ENCODE peak calls at places on chromosomes 2 and 18, in seven cellular contexts. One of them, this sample, is unnamed.

GRCh38 chr18:31555971-31556747 is 35.5 kb upstream of the TTR start:
- DNase-seq in HepG2: peak; percentile 58
- DNase-seq in H1: no peak
- DNase-seq in K562: peak; percentile 60
- DNase-seq in GM12878: peak; percentile 39
- DNase-seq in HCT116: peak; percentile 71
- DNase-seq in SK-N-SH: peak; percentile 44
- DNase-seq in this sample: peak; percentile 70

GRCh38 chr2:195620499-195620898 is 36.5 kb upstream of the SLC39A10 start:
- DNase-seq in HepG2: no peak
- DNase-seq in H1: no peak
- DNase-seq in HCT116: no peak
- DNase-seq in SK-N-SH: no peak
- DNase-seq in K562: no peak
- DNase-seq in GM12878: no peak
- DNase-seq in this sample: no peak

GRCh38 chr2:230974096-230974913 is 21.6 kb upstream of the SPATA3 start:
- DNase-seq in SK-N-SH: no peak
- DNase-seq in HCT116: no peak
- DNase-seq in K562: no peak
- DNase-seq in GM12878: peak; percentile 94
- DNase-seq in HepG2: no peak
- DNase-seq in H1: no peak
- DNase-seq in this sample: no peak

GRCh38 chr18:42977982-42978595 is 137.4 kb downstream of the RIT2 start:
- DNase-seq in K562: no peak
- DNase-seq in GM12878: no peak
- DNase-seq in SK-N-SH: no peak
- DNase-seq in HepG2: no peak
- DNase-seq in H1: no peak
- DNase-seq in HCT116: no peak
- DNase-seq in this sample: no peak

GRCh38 chr2:69955029-69955428 is 6.4 kb downstream of the ASPRV1 start:
- DNase-seq in H1: no peak
- DNase-seq in SK-N-SH: no peak
- DNase-seq in HepG2: peak; percentile 26
- DNase-seq in GM12878: no peak
- DNase-seq in HCT116: no peak
- DNase-seq in K562: no peak
- DNase-seq in this sample: no peak

GRCh38 chr18:34738173-34738894 is 28.2 kb downstream of the DTNA start:
- DNase-seq in SK-N-SH: no peak
- DNase-seq in HepG2: peak; percentile 39
- DNase-seq in HCT116: no peak
- DNase-seq in GM12878: no peak
- DNase-seq in H1: no peak
- DNase-seq in K562: no peak
- DNase-seq in this sample: no peak

GRCh38 chr2:201357216-201357615 is at the start of gene FLACC1:
- DNase-seq in HepG2: peak; percentile 56
- DNase-seq in HCT116: peak; percentile 42
- DNase-seq in GM12878: no peak
- DNase-seq in SK-N-SH: peak; percentile 22
- DNase-seq in K562: no peak
- DNase-seq in H1: no peak
- DNase-seq in this sample: peak; percentile 67

GRCh38 chr18:27713727-27714080 is 463.2 kb downstream of the CDH2 start:
- DNase-seq in H1: no peak
- DNase-seq in HCT116: no peak
- DNase-seq in HepG2: no peak
- DNase-seq in GM12878: no peak
- DNase-seq in K562: no peak
- DNase-seq in SK-N-SH: no peak
- DNase-seq in this sample: no peak

GRCh38 chr2:71716697-71717624 is 263.6 kb downstream of the DYSF start:
- DNase-seq in HCT116: peak; percentile 10
- DNase-seq in GM12878: no peak
- DNase-seq in HepG2: peak; percentile 78
- DNase-seq in SK-N-SH: no peak
- DNase-seq in K562: no peak
- DNase-seq in H1: no peak
- DNase-seq in this sample: no peak

GRCh38 chr2:23698733-23699391 is 228.1 kb downstream of the ATAD2B start:
- DNase-seq in GM12878: no peak
- DNase-seq in HepG2: no peak
- DNase-seq in H1: no peak
- DNase-seq in SK-N-SH: peak; percentile 83
- DNase-seq in K562: no peak
- DNase-seq in HCT116: no peak
- DNase-seq in this sample: no peak

GRCh38 chr2:200483729-200484198 is 26.1 kb downstream of the KCTD18 start:
- DNase-seq in K562: peak; percentile 15
- DNase-seq in SK-N-SH: peak; percentile 34
- DNase-seq in GM12878: no peak
- DNase-seq in HepG2: peak; percentile 64
- DNase-seq in H1: peak; percentile 57
- DNase-seq in HCT116: peak; percentile 27
- DNase-seq in this sample: peak; percentile 13

GRCh38 chr2:130963058-130963848 is 126.5 kb downstream of the ARHGEF4 start:
- DNase-seq in HCT116: no peak
- DNase-seq in HepG2: no peak
- DNase-seq in K562: no peak
- DNase-seq in SK-N-SH: peak; percentile 81
- DNase-seq in GM12878: no peak
- DNase-seq in H1: no peak
- DNase-seq in this sample: no peak

GRCh38 chr2:39741871-39742270 is 37.2 kb downstream of the THUMPD2 start:
- DNase-seq in SK-N-SH: no peak
- DNase-seq in H1: no peak
- DNase-seq in GM12878: no peak
- DNase-seq in HCT116: no peak
- DNase-seq in HepG2: no peak
- DNase-seq in K562: no peak
- DNase-seq in this sample: no peak
- TF ChIP-seq JUND in SK-N-SH: no peak
- TF ChIP-seq JUND in H1: no peak
- TF ChIP-seq JUND in GM12878: no peak
- TF ChIP-seq JUND in HCT116: no peak
- TF ChIP-seq JUND in HepG2: no peak
- TF ChIP-seq JUND in K562: no peak
- TF ChIP-seq JUND in this sample: no peak

GRCh38 chr2:156445311-156446218 is 9.4 kb downstream of the GPD2 start:
- DNase-seq in GM12878: no peak
- DNase-seq in HepG2: no peak
- DNase-seq in HCT116: no peak
- DNase-seq in K562: no peak
- DNase-seq in SK-N-SH: no peak
- DNase-seq in H1: no peak
- DNase-seq in this sample: no peak
- TF ChIP-seq JUND in GM12878: no peak
- TF ChIP-seq JUND in HepG2: no peak
- TF ChIP-seq JUND in HCT116: peak; percentile 30
- TF ChIP-seq JUND in K562: no peak
- TF ChIP-seq JUND in SK-N-SH: no peak
- TF ChIP-seq JUND in H1: no peak
- TF ChIP-seq JUND in this sample: no peak

GRCh38 chr2:222577341-222577740 is 78.6 kb downstream of the FARSB start:
- DNase-seq in SK-N-SH: no peak
- DNase-seq in GM12878: no peak
- DNase-seq in H1: no peak
- DNase-seq in HCT116: no peak
- DNase-seq in K562: no peak
- DNase-seq in HepG2: no peak
- DNase-seq in this sample: no peak

GRCh38 chr2:222582931-222583330 is 73.0 kb downstream of the FARSB start:
- DNase-seq in HCT116: no peak
- DNase-seq in H1: no peak
- DNase-seq in HepG2: peak; percentile 23
- DNase-seq in GM12878: no peak
- DNase-seq in SK-N-SH: no peak
- DNase-seq in K562: no peak
- DNase-seq in this sample: no peak
- TF ChIP-seq JUND in HCT116: no peak
- TF ChIP-seq JUND in H1: no peak
- TF ChIP-seq JUND in HepG2: no peak
- TF ChIP-seq JUND in GM12878: no peak
- TF ChIP-seq JUND in SK-N-SH: no peak
- TF ChIP-seq JUND in K562: no peak
- TF ChIP-seq JUND in this sample: no peak

GRCh38 chr2:160747771-160748170 is 254.2 kb upstream of the RBMS1 start:
- DNase-seq in HCT116: no peak
- DNase-seq in K562: no peak
- DNase-seq in HepG2: no peak
- DNase-seq in SK-N-SH: no peak
- DNase-seq in H1: no peak
- DNase-seq in GM12878: no peak
- DNase-seq in this sample: no peak
- TF ChIP-seq JUND in HCT116: no peak
- TF ChIP-seq JUND in K562: no peak
- TF ChIP-seq JUND in HepG2: no peak
- TF ChIP-seq JUND in SK-N-SH: peak; percentile 96
- TF ChIP-seq JUND in H1: no peak
- TF ChIP-seq JUND in GM12878: no peak
- TF ChIP-seq JUND in this sample: no peak

GRCh38 chr2:120397362-120397811 is 51.5 kb downstream of the INHBB start:
- DNase-seq in HCT116: no peak
- DNase-seq in K562: no peak
- DNase-seq in H1: no peak
- DNase-seq in SK-N-SH: no peak
- DNase-seq in HepG2: peak; percentile 74
- DNase-seq in GM12878: no peak
- DNase-seq in this sample: peak; percentile 69

GRCh38 chr2:120399889-120400240 is 53.9 kb downstream of the INHBB start:
- DNase-seq in H1: no peak
- DNase-seq in GM12878: no peak
- DNase-seq in HCT116: no peak
- DNase-seq in K562: no peak
- DNase-seq in HepG2: no peak
- DNase-seq in SK-N-SH: no peak
- DNase-seq in this sample: no peak

GRCh38 chr2:120396519-120397361 is 50.8 kb downstream of the INHBB start:
- DNase-seq in SK-N-SH: no peak
- DNase-seq in GM12878: no peak
- DNase-seq in HepG2: no peak
- DNase-seq in HCT116: no peak
- DNase-seq in H1: no peak
- DNase-seq in K562: no peak
- DNase-seq in this sample: no peak

GRCh38 chr2:120398961-120399888 is 53.3 kb downstream of the INHBB start:
- DNase-seq in K562: peak; percentile 27
- DNase-seq in GM12878: no peak
- DNase-seq in HCT116: peak; percentile 41
- DNase-seq in HepG2: peak; percentile 98
- DNase-seq in H1: no peak
- DNase-seq in SK-N-SH: no peak
- DNase-seq in this sample: peak; percentile 75

GRCh38 chr2:120398051-120398960 is 52.4 kb downstream of the INHBB start:
- DNase-seq in GM12878: no peak
- DNase-seq in SK-N-SH: no peak
- DNase-seq in HepG2: no peak
- DNase-seq in K562: no peak
- DNase-seq in HCT116: no peak
- DNase-seq in H1: no peak
- DNase-seq in this sample: peak; percentile 94
- TF ChIP-seq JUND in GM12878: no peak
- TF ChIP-seq JUND in SK-N-SH: no peak
- TF ChIP-seq JUND in HepG2: no peak
- TF ChIP-seq JUND in K562: no peak
- TF ChIP-seq JUND in HCT116: no peak
- TF ChIP-seq JUND in H1: no peak
- TF ChIP-seq JUND in this sample: peak; percentile 88

DNA sequence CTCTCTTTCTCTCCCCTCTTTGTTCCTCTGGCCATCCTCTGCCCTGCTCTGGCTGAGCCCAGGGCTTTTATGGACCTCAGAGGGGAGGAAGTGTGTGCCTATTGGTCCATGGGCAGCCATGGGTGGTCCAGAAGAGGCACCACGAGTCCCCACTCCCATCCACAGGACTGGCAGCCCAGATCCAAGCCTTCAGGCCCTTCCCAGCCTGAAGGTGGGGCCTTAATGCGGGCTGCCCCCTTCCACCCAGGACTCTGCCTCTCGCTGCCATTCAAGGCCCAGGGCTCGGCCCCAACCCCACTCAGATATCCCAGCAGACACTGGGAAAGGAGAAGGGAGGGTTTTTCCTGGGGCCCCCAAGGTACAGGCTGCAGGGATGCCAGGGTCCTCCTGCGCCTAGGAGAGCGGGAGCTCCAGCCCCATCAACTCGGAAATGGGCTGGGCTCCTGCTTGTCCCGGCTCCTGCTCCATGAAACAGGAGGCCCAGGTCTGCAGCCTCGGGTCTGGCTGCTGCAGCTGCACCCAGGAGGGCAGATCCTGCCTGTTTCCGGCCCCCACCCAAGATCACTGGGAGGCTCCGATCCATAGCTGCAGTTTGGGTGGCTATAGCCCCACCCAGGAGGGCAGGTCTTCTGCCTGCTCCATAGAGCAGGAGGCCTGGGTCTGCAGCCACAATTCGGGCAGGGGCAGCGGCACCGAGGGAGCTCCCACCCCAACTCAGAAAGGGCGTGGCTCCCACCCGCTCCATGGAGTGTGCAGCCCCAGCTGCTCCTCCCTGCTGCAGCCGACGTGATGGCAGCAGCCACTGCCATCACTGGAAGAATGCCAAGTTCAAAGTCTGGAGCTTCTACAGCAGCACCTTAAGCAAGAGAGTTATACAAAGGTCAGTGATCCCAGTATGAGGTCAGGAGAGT is 116.6 kb upstream of the RBBP8 start:
- DNase-seq in SK-N-SH: no peak
- DNase-seq in HepG2: peak; percentile 32
- DNase-seq in GM12878: no peak
- DNase-seq in H1: no peak
- DNase-seq in K562: no peak
- DNase-seq in HCT116: no peak
- DNase-seq in this sample: no peak
- TF ChIP-seq JUND in SK-N-SH: no peak
- TF ChIP-seq JUND in HepG2: no peak
- TF ChIP-seq JUND in GM12878: no peak
- TF ChIP-seq JUND in H1: no peak
- TF ChIP-seq JUND in K562: no peak
- TF ChIP-seq JUND in HCT116: no peak
- TF ChIP-seq JUND in this sample: no peak

GRCh38 chr2:27489118-27489497 is 435 bp downstream of the IFT172 start:
- DNase-seq in K562: no peak
- DNase-seq in H1: no peak
- DNase-seq in HepG2: peak; percentile 44
- DNase-seq in SK-N-SH: peak; percentile 36
- DNase-seq in HCT116: peak; percentile 1
- DNase-seq in GM12878: no peak
- DNase-seq in this sample: no peak
- TF ChIP-seq JUND in K562: no peak
- TF ChIP-seq JUND in H1: no peak
- TF ChIP-seq JUND in HepG2: no peak
- TF ChIP-seq JUND in SK-N-SH: no peak
- TF ChIP-seq JUND in HCT116: no peak
- TF ChIP-seq JUND in GM12878: no peak
- TF ChIP-seq JUND in this sample: no peak